ENCODE peak calls at places on chromosome 13, in eight cellular contexts. One of them, this sample, is unnamed.

GRCh38 chr13:74575729-74576125 is 441.5 kb upstream of the KLF12 start:
- DNase-seq in NCI-H146: peak; percentile 33
- DNase-seq in effector memory CD4-positive, alpha-beta T cell: no peak
- DNase-seq in brain microvascular endothelial cell: peak; percentile 59
- DNase-seq in ELF-1: peak; percentile 92
- DNase-seq in IMR-90: peak; percentile 33
- DNase-seq in T-helper 9 cell: peak; percentile 21
- DNase-seq in uterus: peak; percentile 51
- DNase-seq in this sample: no peak

GRCh38 chr13:26760835-26761582 is 423 bp upstream of the GPR12 start:
- DNase-seq in NCI-H146: peak; percentile 65
- DNase-seq in effector memory CD4-positive, alpha-beta T cell: no peak
- DNase-seq in brain microvascular endothelial cell: no peak
- DNase-seq in ELF-1: peak; percentile 12
- DNase-seq in IMR-90: no peak
- DNase-seq in T-helper 9 cell: no peak
- DNase-seq in uterus: no peak
- DNase-seq in this sample: no peak

GRCh38 chr13:30373727-30374126 is 48.6 kb upstream of the UBE2L5 start:
- DNase-seq in NCI-H146: no peak
- DNase-seq in effector memory CD4-positive, alpha-beta T cell: peak; percentile 42
- DNase-seq in brain microvascular endothelial cell: no peak
- DNase-seq in ELF-1: no peak
- DNase-seq in IMR-90: no peak
- DNase-seq in T-helper 9 cell: peak; percentile 21
- DNase-seq in uterus: no peak
- DNase-seq in this sample: no peak

GRCh38 chr13:45674908-45675307 is 27.2 kb upstream of the CBY2 start:
- DNase-seq in NCI-H146: no peak
- DNase-seq in effector memory CD4-positive, alpha-beta T cell: no peak
- DNase-seq in brain microvascular endothelial cell: peak; percentile 53
- DNase-seq in ELF-1: no peak
- DNase-seq in IMR-90: peak; percentile 52
- DNase-seq in T-helper 9 cell: no peak
- DNase-seq in uterus: no peak
- DNase-seq in this sample: peak; percentile 44

GRCh38 chr13:75430618-75431209 is 51.3 kb downstream of the TBC1D4 start:
- DNase-seq in NCI-H146: no peak
- DNase-seq in effector memory CD4-positive, alpha-beta T cell: no peak
- DNase-seq in brain microvascular endothelial cell: no peak
- DNase-seq in ELF-1: no peak
- DNase-seq in IMR-90: no peak
- DNase-seq in T-helper 9 cell: no peak
- DNase-seq in uterus: no peak
- DNase-seq in this sample: no peak

GRCh38 chr13:107806726-107807125 is 408.6 kb downstream of the LIG4 start:
- DNase-seq in NCI-H146: no peak
- DNase-seq in effector memory CD4-positive, alpha-beta T cell: no peak
- DNase-seq in brain microvascular endothelial cell: no peak
- DNase-seq in ELF-1: no peak
- DNase-seq in IMR-90: no peak
- DNase-seq in T-helper 9 cell: no peak
- DNase-seq in uterus: no peak
- DNase-seq in this sample: no peak

GRCh38 chr13:21481359-21481758 is 22.3 kb upstream of the ZDHHC20 start:
- DNase-seq in NCI-H146: peak; percentile 4
- DNase-seq in effector memory CD4-positive, alpha-beta T cell: no peak
- DNase-seq in brain microvascular endothelial cell: no peak
- DNase-seq in ELF-1: no peak
- DNase-seq in IMR-90: no peak
- DNase-seq in T-helper 9 cell: no peak
- DNase-seq in uterus: no peak
- DNase-seq in this sample: no peak

GRCh38 chr13:65378943-65379519 is 1851.1 kb downstream of the PCDH9 start:
- DNase-seq in NCI-H146: no peak
- DNase-seq in effector memory CD4-positive, alpha-beta T cell: no peak
- DNase-seq in brain microvascular endothelial cell: no peak
- DNase-seq in ELF-1: no peak
- DNase-seq in IMR-90: peak; percentile 27
- DNase-seq in T-helper 9 cell: no peak
- DNase-seq in uterus: no peak
- DNase-seq in this sample: no peak

GRCh38 chr13:102680842-102681725 is 13.8 kb downstream of the METTL21C start:
- DNase-seq in NCI-H146: no peak
- DNase-seq in effector memory CD4-positive, alpha-beta T cell: no peak
- DNase-seq in brain microvascular endothelial cell: no peak
- DNase-seq in ELF-1: no peak
- DNase-seq in IMR-90: peak; percentile 30
- DNase-seq in T-helper 9 cell: no peak
- DNase-seq in uterus: no peak
- DNase-seq in this sample: no peak

GRCh38 chr13:103102482-103102881 is 36.3 kb upstream of the SLC10A2 start:
- DNase-seq in NCI-H146: no peak
- DNase-seq in effector memory CD4-positive, alpha-beta T cell: no peak
- DNase-seq in brain microvascular endothelial cell: peak; percentile 3
- DNase-seq in ELF-1: no peak
- DNase-seq in IMR-90: no peak
- DNase-seq in T-helper 9 cell: no peak
- DNase-seq in uterus: no peak
- DNase-seq in this sample: no peak

GRCh38 chr13:98879127-98879520 is 98.7 kb downstream of the DOCK9 start:
- DNase-seq in NCI-H146: no peak
- DNase-seq in effector memory CD4-positive, alpha-beta T cell: no peak
- DNase-seq in brain microvascular endothelial cell: no peak
- DNase-seq in ELF-1: no peak
- DNase-seq in IMR-90: no peak
- DNase-seq in T-helper 9 cell: no peak
- DNase-seq in uterus: no peak
- DNase-seq in this sample: no peak

GRCh38 chr13:59422646-59423045 is 741.1 kb downstream of the DIAPH3 start:
- DNase-seq in NCI-H146: no peak
- DNase-seq in effector memory CD4-positive, alpha-beta T cell: no peak
- DNase-seq in brain microvascular endothelial cell: peak; percentile 20
- DNase-seq in ELF-1: peak; percentile 35
- DNase-seq in IMR-90: peak; percentile 12
- DNase-seq in T-helper 9 cell: no peak
- DNase-seq in uterus: no peak
- DNase-seq in this sample: no peak

GRCh38 chr13:102825921-102826706 is 19.7 kb upstream of the ERCC5 start:
- DNase-seq in NCI-H146: no peak
- DNase-seq in effector memory CD4-positive, alpha-beta T cell: no peak
- DNase-seq in brain microvascular endothelial cell: peak; percentile 59
- DNase-seq in ELF-1: no peak
- DNase-seq in IMR-90: peak; percentile 93
- DNase-seq in T-helper 9 cell: no peak
- DNase-seq in uterus: no peak
- DNase-seq in this sample: no peak

GRCh38 chr13:50425772-50426171 is 410.5 kb downstream of the KCNRG start:
- DNase-seq in NCI-H146: no peak
- DNase-seq in effector memory CD4-positive, alpha-beta T cell: no peak
- DNase-seq in brain microvascular endothelial cell: no peak
- DNase-seq in ELF-1: no peak
- DNase-seq in IMR-90: no peak
- DNase-seq in T-helper 9 cell: no peak
- DNase-seq in uterus: no peak
- DNase-seq in this sample: no peak

GRCh38 chr13:72255908-72256307 is 388.9 kb upstream of the DACH1 start:
- DNase-seq in NCI-H146: peak; percentile 55
- DNase-seq in effector memory CD4-positive, alpha-beta T cell: no peak
- DNase-seq in brain microvascular endothelial cell: peak; percentile 35
- DNase-seq in ELF-1: peak; percentile 36
- DNase-seq in IMR-90: no peak
- DNase-seq in T-helper 9 cell: no peak
- DNase-seq in uterus: no peak
- DNase-seq in this sample: peak; percentile 54

GRCh38 chr13:90084684-90085290 is 1262.7 kb upstream of the MIR17HG start:
- DNase-seq in NCI-H146: no peak
- DNase-seq in effector memory CD4-positive, alpha-beta T cell: no peak
- DNase-seq in brain microvascular endothelial cell: no peak
- DNase-seq in ELF-1: no peak
- DNase-seq in IMR-90: no peak
- DNase-seq in T-helper 9 cell: no peak
- DNase-seq in uterus: no peak
- DNase-seq in this sample: no peak

GRCh38 chr13:111458739-111459138 is 138.3 kb downstream of the TEX29 start:
- DNase-seq in NCI-H146: no peak
- DNase-seq in effector memory CD4-positive, alpha-beta T cell: no peak
- DNase-seq in brain microvascular endothelial cell: no peak
- DNase-seq in ELF-1: no peak
- DNase-seq in IMR-90: no peak
- DNase-seq in T-helper 9 cell: no peak
- DNase-seq in uterus: no peak
- DNase-seq in this sample: no peak

GRCh38 chr13:72186730-72187422 is 319.9 kb upstream of the DACH1 start:
- DNase-seq in NCI-H146: no peak
- DNase-seq in effector memory CD4-positive, alpha-beta T cell: no peak
- DNase-seq in brain microvascular endothelial cell: no peak
- DNase-seq in ELF-1: no peak
- DNase-seq in IMR-90: no peak
- DNase-seq in T-helper 9 cell: no peak
- DNase-seq in uterus: no peak
- DNase-seq in this sample: no peak

GRCh38 chr13:27607125-27607524 is 13.2 kb downstream of the LNX2 start:
- DNase-seq in NCI-H146: no peak
- DNase-seq in effector memory CD4-positive, alpha-beta T cell: no peak
- DNase-seq in brain microvascular endothelial cell: peak; percentile 89
- DNase-seq in ELF-1: no peak
- DNase-seq in IMR-90: peak; percentile 90
- DNase-seq in T-helper 9 cell: no peak
- DNase-seq in uterus: no peak
- DNase-seq in this sample: no peak

GRCh38 chr13:44810067-44810840 is 179.0 kb downstream of the NUFIP1 start:
- DNase-seq in NCI-H146: peak; percentile 73
- DNase-seq in effector memory CD4-positive, alpha-beta T cell: no peak
- DNase-seq in brain microvascular endothelial cell: peak; percentile 44
- DNase-seq in ELF-1: no peak
- DNase-seq in IMR-90: no peak
- DNase-seq in T-helper 9 cell: no peak
- DNase-seq in uterus: no peak
- DNase-seq in this sample: no peak

GRCh38 chr13:30607908-30608307 is 9.8 kb upstream of the USPL1 start:
- DNase-seq in NCI-H146: no peak
- DNase-seq in effector memory CD4-positive, alpha-beta T cell: peak; percentile 71
- DNase-seq in brain microvascular endothelial cell: no peak
- DNase-seq in ELF-1: no peak
- DNase-seq in IMR-90: no peak
- DNase-seq in T-helper 9 cell: peak; percentile 44
- DNase-seq in uterus: no peak
- DNase-seq in this sample: peak; percentile 35

GRCh38 chr13:29815336-29815735 is 35.1 kb downstream of the UBL3 start:
- DNase-seq in NCI-H146: no peak
- DNase-seq in effector memory CD4-positive, alpha-beta T cell: no peak
- DNase-seq in brain microvascular endothelial cell: no peak
- DNase-seq in ELF-1: no peak
- DNase-seq in IMR-90: no peak
- DNase-seq in T-helper 9 cell: no peak
- DNase-seq in uterus: no peak
- DNase-seq in this sample: no peak

GRCh38 chr13:100108913-100109507 is 20.1 kb downstream of the PCCA start:
- DNase-seq in NCI-H146: no peak
- DNase-seq in effector memory CD4-positive, alpha-beta T cell: no peak
- DNase-seq in brain microvascular endothelial cell: no peak
- DNase-seq in ELF-1: no peak
- DNase-seq in IMR-90: peak; percentile 19
- DNase-seq in T-helper 9 cell: no peak
- DNase-seq in uterus: no peak
- DNase-seq in this sample: no peak

GRCh38 chr13:60158321-60158801 is 5.4 kb downstream of the DIAPH3 start:
- DNase-seq in NCI-H146: no peak
- DNase-seq in effector memory CD4-positive, alpha-beta T cell: no peak
- DNase-seq in brain microvascular endothelial cell: no peak
- DNase-seq in ELF-1: peak; percentile 26
- DNase-seq in IMR-90: no peak
- DNase-seq in T-helper 9 cell: no peak
- DNase-seq in uterus: no peak
- DNase-seq in this sample: no peak

GRCh38 chr13:41398494-41399190 is 58.7 kb upstream of the RGCC start:
- DNase-seq in NCI-H146: no peak
- DNase-seq in effector memory CD4-positive, alpha-beta T cell: no peak
- DNase-seq in brain microvascular endothelial cell: no peak
- DNase-seq in ELF-1: peak; percentile 7
- DNase-seq in IMR-90: no peak
- DNase-seq in T-helper 9 cell: no peak
- DNase-seq in uterus: no peak
- DNase-seq in this sample: no peak

GRCh38 chr13:28478127-28478526 is 16.8 kb downstream of the FLT1 start:
- DNase-seq in NCI-H146: no peak
- DNase-seq in effector memory CD4-positive, alpha-beta T cell: no peak
- DNase-seq in brain microvascular endothelial cell: no peak
- DNase-seq in ELF-1: no peak
- DNase-seq in IMR-90: peak; percentile 84
- DNase-seq in T-helper 9 cell: no peak
- DNase-seq in uterus: no peak
- DNase-seq in this sample: no peak

GRCh38 chr13:34108396-34108795 is 290.4 kb downstream of the RFC3 start:
- DNase-seq in NCI-H146: no peak
- DNase-seq in effector memory CD4-positive, alpha-beta T cell: no peak
- DNase-seq in brain microvascular endothelial cell: peak; percentile 1
- DNase-seq in ELF-1: no peak
- DNase-seq in IMR-90: no peak
- DNase-seq in T-helper 9 cell: no peak
- DNase-seq in uterus: no peak
- DNase-seq in this sample: no peak

GRCh38 chr13:25682221-25682620 is 310.4 kb downstream of the ATP8A2 start:
- DNase-seq in NCI-H146: no peak
- DNase-seq in effector memory CD4-positive, alpha-beta T cell: no peak
- DNase-seq in brain microvascular endothelial cell: no peak
- DNase-seq in ELF-1: no peak
- DNase-seq in IMR-90: no peak
- DNase-seq in T-helper 9 cell: no peak
- DNase-seq in uterus: no peak
- DNase-seq in this sample: no peak

GRCh38 chr13:61136101-61136500 is 279.5 kb downstream of the PCDH20 start:
- DNase-seq in NCI-H146: no peak
- DNase-seq in effector memory CD4-positive, alpha-beta T cell: no peak
- DNase-seq in brain microvascular endothelial cell: no peak
- DNase-seq in ELF-1: no peak
- DNase-seq in IMR-90: no peak
- DNase-seq in T-helper 9 cell: no peak
- DNase-seq in uterus: no peak
- DNase-seq in this sample: no peak

GRCh38 chr13:27449081-27449603 is 1.2 kb downstream of the MTIF3 start:
- DNase-seq in NCI-H146: peak; percentile 24
- DNase-seq in effector memory CD4-positive, alpha-beta T cell: no peak
- DNase-seq in brain microvascular endothelial cell: no peak
- DNase-seq in ELF-1: no peak
- DNase-seq in IMR-90: no peak
- DNase-seq in T-helper 9 cell: no peak
- DNase-seq in uterus: no peak
- DNase-seq in this sample: no peak

GRCh38 chr13:40116008-40116407 is 460.5 kb downstream of the COG6 start:
- DNase-seq in NCI-H146: no peak
- DNase-seq in effector memory CD4-positive, alpha-beta T cell: peak; percentile 23
- DNase-seq in brain microvascular endothelial cell: peak; percentile 96
- DNase-seq in ELF-1: peak; percentile 39
- DNase-seq in IMR-90: peak; percentile 40
- DNase-seq in T-helper 9 cell: peak; percentile 21
- DNase-seq in uterus: peak; percentile 46
- DNase-seq in this sample: no peak

GRCh38 chr13:33351324-33351723 is 65.8 kb upstream of the STARD13 start:
- DNase-seq in NCI-H146: no peak
- DNase-seq in effector memory CD4-positive, alpha-beta T cell: no peak
- DNase-seq in brain microvascular endothelial cell: peak; percentile 62
- DNase-seq in ELF-1: no peak
- DNase-seq in IMR-90: peak; percentile 64
- DNase-seq in T-helper 9 cell: no peak
- DNase-seq in uterus: no peak
- DNase-seq in this sample: no peak

GRCh38 chr13:40522234-40522633 is 144.2 kb downstream of the FOXO1 start:
- DNase-seq in NCI-H146: no peak
- DNase-seq in effector memory CD4-positive, alpha-beta T cell: no peak
- DNase-seq in brain microvascular endothelial cell: no peak
- DNase-seq in ELF-1: no peak
- DNase-seq in IMR-90: no peak
- DNase-seq in T-helper 9 cell: no peak
- DNase-seq in uterus: no peak
- DNase-seq in this sample: no peak

GRCh38 chr13:30376426-30377311 is 45.6 kb upstream of the UBE2L5 start:
- DNase-seq in NCI-H146: no peak
- DNase-seq in effector memory CD4-positive, alpha-beta T cell: peak; percentile 55
- DNase-seq in brain microvascular endothelial cell: no peak
- DNase-seq in ELF-1: no peak
- DNase-seq in IMR-90: no peak
- DNase-seq in T-helper 9 cell: peak; percentile 49
- DNase-seq in uterus: no peak
- DNase-seq in this sample: peak; percentile 16

This sample was measured in NCI-H2107.